ENCODE peak calls at places on chromosomes 11 and 22, in nine cellular contexts. V is brain microvascular endothelial cell, M is PC-9, N is lower leg skin, U is IMR-90, O is transverse colon, K is fibroblast of lung, C is astrocyte, I is AG09319. A is an unnamed sample.

GRCh38 chr11:27451528-27451927 is 21.1 kb downstream of the LGR4 start:
- DNase-seq in V (no peak), M (no peak), N (no peak), U (no peak), O (no peak), K (peak; percentile 56), C (peak; percentile 48), I (no peak), A (no peak)

GRCh38 chr22:35839811-35840739 is 122.4 kb downstream of the APOL5 start:
- DNase-seq in V (peak; percentile 95), M (peak; percentile 71), N (peak; percentile 95), U (peak; percentile 98), O (peak; percentile 86), K (peak; percentile 99), C (peak; percentile 98), I (peak; percentile 97), A (peak; percentile 84)

GRCh38 chr11:13284776-13285588 is 7.4 kb downstream of the BMAL1 start:
- DNase-seq in V (no peak), M (no peak), N (no peak), U (no peak), O (no peak), K (no peak), C (no peak), I (no peak), A (no peak)

GRCh38 chr11:76984741-76985140 is 49.5 kb upstream of the B3GNT6 start:
- DNase-seq in V (no peak), M (peak; percentile 12), N (no peak), U (no peak), O (no peak), K (no peak), C (no peak), I (no peak), A (peak; percentile 31)

GRCh38 chr11:130425156-130425555 is 3.3 kb downstream of the ADAMTS8 start:
- DNase-seq in V (no peak), M (no peak), N (no peak), U (no peak), O (no peak), K (no peak), C (no peak), I (no peak), A (no peak)

GRCh38 chr11:69940246-69940610 is 121.0 kb upstream of the FGF3 start:
- DNase-seq in V (no peak), M (no peak), N (no peak), U (no peak), O (no peak), K (no peak), C (no peak), I (no peak), A (no peak)

GRCh38 chr11:103327721-103328120 is 218.5 kb downstream of the DYNC2H1 start:
- DNase-seq in V (peak; percentile 59), M (no peak), N (no peak), U (peak; percentile 2), O (no peak), K (peak; percentile 16), C (peak; percentile 7), I (no peak), A (no peak)

GRCh38 chr22:48579035-48579914 is 1248.4 kb downstream of the BRD1 start:
- DNase-seq in V (no peak), M (no peak), N (no peak), U (no peak), O (no peak), K (peak; percentile 74), C (peak; percentile 66), I (no peak), A (no peak)

GRCh38 chr11:133922078-133922870 is 34.5 kb downstream of the IGSF9B start:
- DNase-seq in V (no peak), M (no peak), N (no peak), U (no peak), O (no peak), K (no peak), C (no peak), I (no peak), A (no peak)

GRCh38 chr11:63505857-63506528 is at the start of gene LGALS12:
- DNase-seq in V (no peak), M (no peak), N (no peak), U (no peak), O (no peak), K (peak; percentile 48), C (peak; percentile 40), I (no peak), A (no peak)

GRCh38 chr11:128470081-128470480 is 117.3 kb downstream of the ETS1 start:
- DNase-seq in V (no peak), M (no peak), N (no peak), U (no peak), O (no peak), K (no peak), C (no peak), I (no peak), A (no peak)

GRCh38 chr11:74019860-74020259 is 11.0 kb upstream of the UCP3 start:
- DNase-seq in V (no peak), M (no peak), N (peak; percentile 39), U (peak; percentile 24), O (no peak), K (peak; percentile 71), C (peak; percentile 59), I (no peak), A (no peak)

GRCh38 chr11:532512-533048 is 2.8 kb downstream of the HRAS start:
- DNase-seq in V (no peak), M (no peak), N (peak; percentile 87), U (no peak), O (no peak), K (no peak), C (no peak), I (no peak), A (no peak)

GRCh38 chr11:106271126-106271525 is 193.7 kb downstream of the AASDHPPT start:
- DNase-seq in V (no peak), M (no peak), N (no peak), U (no peak), O (no peak), K (peak; percentile 81), C (peak; percentile 77), I (no peak), A (no peak)

GRCh38 chr11:82631722-82632630 is 101.7 kb downstream of the FAM181B start:
- DNase-seq in V (no peak), M (no peak), N (no peak), U (peak; percentile 2), O (no peak), K (peak; percentile 2), C (peak; percentile 2), I (no peak), A (no peak)

GRCh38 chr11:17864478-17864941 is 129.9 kb downstream of the KCNC1 start:
- DNase-seq in V (no peak), M (peak; percentile 18), N (no peak), U (no peak), O (peak; percentile 18), K (no peak), C (no peak), I (no peak), A (peak; percentile 51)

GRCh38 chr22:36285017-36285416 is 32.1 kb downstream of the APOL1 start:
- DNase-seq in V (no peak), M (no peak), N (no peak), U (no peak), O (no peak), K (no peak), C (no peak), I (no peak), A (no peak)

GRCh38 chr22:27975381-27976013 is 56.4 kb upstream of the PITPNB start:
- DNase-seq in V (no peak), M (no peak), N (peak; percentile 74), U (peak; percentile 41), O (no peak), K (peak; percentile 65), C (peak; percentile 52), I (no peak), A (no peak)

GRCh38 chr11:9787981-9788521 is 124.2 kb downstream of the SWAP70 start:
- DNase-seq in V (no peak), M (no peak), N (no peak), U (peak; percentile 95), O (peak; percentile 10), K (peak; percentile 98), C (peak; percentile 98), I (peak; percentile 98), A (no peak)

GRCh38 chr11:58024601-58025091 is 965 bp downstream of the OR9Q1 start:
- DNase-seq in V (no peak), M (no peak), N (peak; percentile 91), U (peak; percentile 60), O (peak; percentile 77), K (peak; percentile 59), C (peak; percentile 42), I (no peak), A (no peak)

GRCh38 chr11:35387341-35387982 is 31.9 kb downstream of the SLC1A2 start:
- DNase-seq in V (no peak), M (no peak), N (no peak), U (peak; percentile 53), O (no peak), K (peak; percentile 32), C (peak; percentile 8), I (no peak), A (no peak)
- TF ChIP-seq CTCF in V (peak; percentile 56), M (no peak), N (no peak), U (peak; percentile 60), O (peak; percentile 15), K (no peak), C (peak; percentile 48), I (no peak), A (no peak)

DNA sequence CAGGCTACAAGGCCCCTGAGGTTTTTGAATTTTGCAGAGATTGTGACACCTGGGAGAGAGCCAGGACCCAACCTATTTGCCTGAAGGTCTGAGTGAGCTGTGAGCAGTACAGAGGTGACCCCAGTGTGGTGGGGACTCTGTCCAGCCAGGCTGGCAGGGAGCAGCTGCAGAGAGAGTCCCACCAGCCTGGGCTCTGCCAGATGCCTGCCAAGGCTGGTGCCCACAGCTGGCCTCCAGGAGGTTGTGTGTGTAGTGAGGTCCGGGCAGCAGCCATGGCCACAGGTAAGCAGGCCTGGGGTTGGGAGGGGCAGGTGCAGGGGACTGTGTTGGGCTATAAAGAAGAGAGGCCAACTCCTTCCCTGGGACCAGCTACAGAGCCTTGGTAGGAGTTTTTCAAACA is 144.8 kb downstream of the CRYBB2 start:
- DNase-seq in V (no peak), M (peak; percentile 43), N (no peak), U (no peak), O (peak; percentile 23), K (no peak), C (no peak), I (no peak), A (no peak)
- TF ChIP-seq CTCF in V (no peak), M (no peak), N (no peak), U (no peak), O (no peak), K (no peak), C (no peak), I (no peak), A (no peak)

GRCh38 chr11:11384829-11385228 is 31.8 kb upstream of the CSNK2A3 start:
- DNase-seq in V (no peak), M (no peak), N (no peak), U (no peak), O (no peak), K (no peak), C (no peak), I (no peak), A (no peak)
- TF ChIP-seq CTCF in V (no peak), M (no peak), N (no peak), U (no peak), O (no peak), K (no peak), C (no peak), I (no peak), A (no peak)

DNA sequence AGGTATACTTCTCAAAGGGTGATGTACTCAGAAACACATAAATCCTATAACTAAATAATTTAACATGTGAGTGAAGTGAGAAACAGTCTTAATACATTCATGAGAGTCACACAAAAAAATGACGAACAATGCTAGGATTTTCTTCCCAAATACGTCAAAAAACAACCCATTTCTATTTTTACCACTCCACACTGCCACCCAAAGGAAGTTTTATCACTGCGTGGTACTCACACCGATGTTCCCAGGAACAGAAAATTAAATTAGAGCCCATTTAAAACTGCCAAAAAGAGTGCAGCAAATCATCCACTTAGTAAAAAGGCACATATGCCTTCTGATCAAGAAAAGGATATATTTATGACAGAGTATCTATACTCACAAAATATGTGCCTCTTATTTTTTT is 710.9 kb upstream of the FAT3 start:
- DNase-seq in V (peak; percentile 3), M (no peak), N (no peak), U (no peak), O (no peak), K (no peak), C (no peak), I (no peak), A (no peak)
- TF ChIP-seq CTCF in V (peak; percentile 34), M (peak; percentile 51), N (no peak), U (peak; percentile 17), O (no peak), K (no peak), C (peak; percentile 24), I (no peak), A (no peak)

A was measured in Calu3.